ENCODE peak calls at places on chromosomes 2 and 18, in six cellular contexts. C, Q, Z, T, V and L are unnamed samples. For H3K27me3, the result is how much of the 10 kb centered on the place peaks cover.

GRCh38 chr2:207188601-207189000 is 22.9 kb upstream of the KLF7 start:
- DNase-seq in C (peak), Q (peak), Z (no peak), T (no peak), V (no peak), L (no peak)

GRCh38 chr18:63366270-63366990 is 576 bp downstream of the KDSR start:
- DNase-seq in C (peak), Q (peak), Z (peak), T (peak), V (peak), L (peak)

GRCh38 chr2:23602113-23602512 is 217.1 kb downstream of the KLHL29 start:
- DNase-seq in C (no peak), Q (peak), Z (peak), T (no peak), V (no peak), L (peak)

GRCh38 chr2:124542932-124543640 is 518.0 kb downstream of the CNTNAP5 start:
- DNase-seq in C (no peak), Q (no peak), Z (no peak), T (no peak), V (no peak), L (peak)

GRCh38 chr2:233982421-233983121 is 65.4 kb downstream of the TRPM8 start:
- DNase-seq in C (no peak), Q (peak), Z (peak), T (no peak), V (no peak), L (no peak)

GRCh38 chr2:11387100-11387390 is 42.6 kb upstream of the ROCK2 start:
- DNase-seq in C (no peak), Q (no peak), Z (no peak), T (no peak), V (no peak), L (peak)

GRCh38 chr2:207896525-207897295 is 127.0 kb upstream of the FZD5 start:
- DNase-seq in C (no peak), Q (no peak), Z (no peak), T (peak), V (no peak), L (no peak)

GRCh38 chr18:9017900-9018217 is 84.6 kb upstream of the NDUFV2 start:
- DNase-seq in C (peak), Q (peak), Z (no peak), T (no peak), V (no peak), L (no peak)

GRCh38 chr18:72086421-72086820 is 457.7 kb downstream of the CBLN2 start:
- DNase-seq in C (peak), Q (peak), Z (no peak), T (peak), V (no peak), L (peak)

GRCh38 chr2:99662761-99663341 is 173.0 kb upstream of the REV1 start:
- DNase-seq in C (no peak), Q (peak), Z (no peak), T (no peak), V (no peak), L (peak)

GRCh38 chr18:79708412-79708811 is 28.8 kb downstream of the CTDP1 start:
- DNase-seq in C (no peak), Q (no peak), Z (no peak), T (no peak), V (no peak), L (no peak)

GRCh38 chr2:231514225-231514950 is 15.9 kb downstream of the NMUR1 start:
- DNase-seq in C (peak), Q (peak), Z (peak), T (peak), V (peak), L (peak)

GRCh38 chr2:141957827-141958440 is 172.9 kb downstream of the LRP1B start:
- DNase-seq in C (no peak), Q (peak), Z (no peak), T (no peak), V (no peak), L (no peak)

GRCh38 chr2:26068602-26069298 is 34.9 kb downstream of the RAB10 start:
- DNase-seq in C (peak), Q (peak), Z (peak), T (no peak), V (peak), L (peak)

GRCh38 chr2:240987588-240987987 is 10.8 kb upstream of the SNED1 start:
- DNase-seq in C (no peak), Q (no peak), Z (no peak), T (no peak), V (no peak), L (no peak)

GRCh38 chr2:113131343-113131933 is 4.0 kb downstream of the IL1RN start:
- DNase-seq in C (no peak), Q (no peak), Z (no peak), T (no peak), V (no peak), L (no peak)

GRCh38 chr18:65322895-65323294 is 427.9 kb upstream of the CDH7 start:
- DNase-seq in C (no peak), Q (no peak), Z (no peak), T (no peak), V (no peak), L (no peak)

GRCh38 chr2:102975996-102976636 is 214.3 kb downstream of the TMEM182 start:
- DNase-seq in C (no peak), Q (peak), Z (peak), T (peak), V (peak), L (peak)

GRCh38 chr18:32760391-32760790 is 12.4 kb downstream of the KLHL14 start:
- DNase-seq in C (no peak), Q (no peak), Z (no peak), T (peak), V (peak), L (no peak)

GRCh38 chr2:112335600-112335999 is 60.2 kb downstream of the ZC3H6 start:
- DNase-seq in C (no peak), Q (no peak), Z (no peak), T (no peak), V (no peak), L (no peak)

GRCh38 chr18:54775686-54776085 is 52.6 kb upstream of the RAB27B start:
- DNase-seq in C (peak), Q (peak), Z (peak), T (no peak), V (no peak), L (no peak)

GRCh38 chr2:122061206-122061605 is 305.8 kb downstream of the TSN start:
- DNase-seq in C (no peak), Q (no peak), Z (no peak), T (no peak), V (no peak), L (no peak)

GRCh38 chr2:205352593-205352992 is 329.7 kb upstream of the NRP2 start:
- DNase-seq in C (no peak), Q (peak), Z (no peak), T (no peak), V (no peak), L (no peak)

GRCh38 chr2:15532996-15533395 is 28.1 kb downstream of the NBAS start:
- DNase-seq in C (no peak), Q (no peak), Z (no peak), T (no peak), V (no peak), L (no peak)

GRCh38 chr2:9885036-9885684 is 41.9 kb downstream of the TAF1B start:
- DNase-seq in C (peak), Q (peak), Z (no peak), T (no peak), V (no peak), L (no peak)

GRCh38 chr2:8544786-8545631 is 136.8 kb upstream of the ID2 start:
- DNase-seq in C (no peak), Q (peak), Z (no peak), T (peak), V (peak), L (peak)

GRCh38 chr2:174873457-174873856 is 109.2 kb upstream of the CHRNA1 start:
- DNase-seq in C (no peak), Q (peak), Z (no peak), T (peak), V (no peak), L (no peak)

GRCh38 chr2:133477614-133477990 is 90.7 kb downstream of the NCKAP5 start:
- DNase-seq in C (no peak), Q (peak), Z (no peak), T (no peak), V (no peak), L (no peak)

GRCh38 chr2:95315801-95316411 is 18.8 kb downstream of the KCNIP3 start:
- DNase-seq in C (no peak), Q (peak), Z (peak), T (no peak), V (no peak), L (no peak)

GRCh38 chr18:27844416-27844792 is 332.5 kb downstream of the CDH2 start:
- DNase-seq in C (no peak), Q (peak), Z (no peak), T (no peak), V (peak), L (no peak)

GRCh38 chr2:207868855-207869596 is 99.3 kb upstream of the FZD5 start:
- DNase-seq in C (no peak), Q (no peak), Z (no peak), T (no peak), V (no peak), L (no peak)

GRCh38 chr18:42053188-42053781 is 98.3 kb downstream of the PIK3C3 start:
- DNase-seq in C (peak), Q (peak), Z (peak), T (peak), V (peak), L (peak)

GRCh38 chr2:141341444-141341843 is 789.4 kb downstream of the LRP1B start:
- DNase-seq in C (peak), Q (peak), Z (no peak), T (no peak), V (no peak), L (peak)

GRCh38 chr2:19207452-19207851 is 151.0 kb downstream of the OSR1 start:
- DNase-seq in C (no peak), Q (no peak), Z (no peak), T (no peak), V (no peak), L (no peak)

GRCh38 chr2:54122939-54123338 is 7.5 kb downstream of the ACYP2 start:
- DNase-seq in C (no peak), Q (peak), Z (peak), T (no peak), V (no peak), L (peak)

GRCh38 chr2:97713296-97714083 is at the start of gene ZAP70:
- DNase-seq in C (no peak), Q (no peak), Z (no peak), T (no peak), V (peak), L (no peak)

GRCh38 chr2:207165121-207166038 is at the start of gene KLF7:
- DNase-seq in C (peak), Q (peak), Z (peak), T (peak), V (peak), L (peak)

GRCh38 chr2:42369551-42370229 is 8.7 kb upstream of the COX7A2L start:
- DNase-seq in C (no peak), Q (no peak), Z (no peak), T (peak), V (no peak), L (peak)

GRCh38 chr2:128646091-128646490 is 327.4 kb upstream of the HS6ST1 start:
- DNase-seq in C (no peak), Q (no peak), Z (no peak), T (no peak), V (no peak), L (no peak)

GRCh38 chr18:35352778-35353177 is 8.6 kb upstream of the ZNF24 start:
- DNase-seq in C (no peak), Q (no peak), Z (no peak), T (no peak), V (no peak), L (no peak)

GRCh38 chr18:35352283-35352682 is 8.1 kb upstream of the ZNF24 start:
- DNase-seq in C (no peak), Q (no peak), Z (no peak), T (no peak), V (no peak), L (no peak)

GRCh38 chr18:35355140-35355618 is 11.0 kb upstream of the ZNF24 start:
- DNase-seq in C (peak), Q (peak), Z (peak), T (peak), V (peak), L (peak)
- H3K4me2 ChIP-seq in C (peak), Q (peak), Z (no peak), T (peak), V (no peak), L (peak)

DNA sequence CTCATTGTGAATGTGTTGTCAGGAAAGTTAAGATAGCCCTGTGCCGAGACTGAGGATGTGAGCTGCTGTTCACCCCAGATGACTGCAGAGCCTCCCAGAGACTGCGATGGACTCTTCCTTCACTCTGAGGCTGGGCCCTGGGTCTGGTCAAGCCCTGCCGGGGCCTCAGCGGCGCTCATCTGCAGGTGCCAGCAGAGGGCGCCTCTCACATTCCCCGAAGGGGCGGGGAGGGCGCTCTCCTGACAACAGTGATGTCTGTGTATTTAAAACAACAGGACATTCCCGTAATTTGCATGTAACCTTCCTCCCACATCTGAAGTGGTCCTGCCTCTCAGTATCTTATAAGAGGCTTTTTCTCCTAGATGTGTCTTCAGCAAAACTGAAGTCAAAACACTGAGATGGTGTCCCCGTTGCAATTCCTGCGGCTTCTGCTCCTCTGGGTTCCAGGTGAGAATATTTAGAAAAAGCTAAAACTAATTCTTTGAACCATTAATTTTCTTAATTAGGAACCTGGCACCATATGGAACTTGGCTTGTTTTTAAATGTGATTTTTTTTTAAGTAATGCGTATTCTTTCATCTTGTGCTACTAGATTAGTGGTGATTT is 1377.9 kb downstream of the RPIA start:
- DNase-seq in C (no peak), Q (no peak), Z (peak), T (no peak), V (no peak), L (no peak)
- TF ChIP-seq CTCF in C (peak), Q (no peak), Z (peak), T (no peak), V (peak), L (no peak)

GRCh38 chr2:65688166-65688886 is 255.9 kb upstream of the SPRED2 start:
- DNase-seq in C (no peak), Q (no peak), Z (no peak), T (no peak), V (no peak), L (no peak)
- H3K27me3 ChIP-seq in C (under half), Q (under half), Z (under half), T (under half), V (under half), L (under half)

DNA sequence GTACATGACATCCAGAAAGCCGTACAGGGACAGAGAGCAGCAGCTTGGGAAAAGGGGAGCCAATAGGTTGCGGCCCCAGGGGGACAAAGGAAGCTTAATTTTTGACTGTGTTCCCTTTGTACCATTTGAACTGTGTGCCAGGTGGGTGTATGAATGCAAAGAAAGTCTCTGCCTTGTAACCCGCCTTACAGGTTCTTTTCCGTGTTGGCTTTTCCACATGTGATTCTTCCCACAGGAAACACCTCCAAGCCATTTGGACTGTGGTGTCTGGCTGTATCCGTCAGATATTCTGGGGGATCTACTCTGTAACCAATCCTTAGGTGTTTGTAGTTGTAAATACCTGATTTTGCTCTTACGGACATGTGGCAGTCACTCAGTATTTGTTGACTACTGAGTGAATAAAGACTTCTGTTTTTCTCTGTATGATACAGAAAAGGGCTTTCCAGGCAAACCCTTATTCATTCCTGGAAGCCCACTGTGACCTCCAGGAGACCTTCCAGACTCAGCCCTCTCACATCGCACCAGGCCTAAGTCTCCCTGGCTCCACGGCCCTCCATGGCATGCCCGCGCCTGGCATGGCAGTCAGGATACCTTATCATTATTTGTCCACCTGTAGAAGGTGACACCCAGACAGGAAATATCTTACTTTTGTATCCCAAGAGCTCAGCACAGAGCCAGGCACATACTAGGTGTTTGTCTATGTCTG is 1.2 kb downstream of the LRRFIP1 start:
- DNase-seq in C (no peak), Q (no peak), Z (no peak), T (no peak), V (no peak), L (no peak)
- H3K4me2 ChIP-seq in C (peak), Q (peak), Z (peak), T (peak), V (no peak), L (peak)